ENCODE peak calls at places on chromosomes 6 and 20, in four cellular contexts. A is suprapubic skin, P is spleen, D is IMR-90. L is an unnamed sample.

GRCh38 chr20:19670829-19671228 is 87.2 kb upstream of the RIN2 start:
- DNase-seq in A (no peak), P (no peak), D (no peak), L (no peak)

GRCh38 chr20:45704969-45705637 is at the start of gene WFDC10B:
- DNase-seq in A (no peak), P (no peak), D (no peak), L (no peak)

GRCh38 chr20:3309226-3309625 is 70.2 kb upstream of the SLC4A11 start:
- DNase-seq in A (no peak), P (no peak), D (no peak), L (no peak)

GRCh38 chr6:159098636-159099106 is 53.9 kb upstream of the TAGAP start:
- DNase-seq in A (no peak), P (peak), D (no peak), L (no peak)

GRCh38 chr6:15901141-15902115 is 227.5 kb upstream of the MYLIP start:
- DNase-seq in A (no peak), P (no peak), D (no peak), L (peak)

GRCh38 chr6:13733178-13733851 is 21.7 kb upstream of the RANBP9 start:
- DNase-seq in A (no peak), P (no peak), D (peak), L (no peak)

GRCh38 chr6:126054802-126055201 is 68.5 kb downstream of the TRMT11 start:
- DNase-seq in A (no peak), P (no peak), D (no peak), L (no peak)

GRCh38 chr20:23995905-23996666 is 7.5 kb upstream of the GGTLC1 start:
- DNase-seq in A (no peak), P (no peak), D (peak), L (peak)

GRCh38 chr6:125094563-125094962 is 59.0 kb upstream of the TPD52L1 start:
- DNase-seq in A (no peak), P (no peak), D (peak), L (no peak)

GRCh38 chr6:106858653-106859092 is 115.9 kb downstream of the CD24 start:
- DNase-seq in A (no peak), P (no peak), D (peak), L (no peak)

GRCh38 chr6:154928325-154928922 is 66.7 kb upstream of the TIAM2 start:
- DNase-seq in A (peak), P (no peak), D (peak), L (peak)

GRCh38 chr20:32984196-32984595 is 20.0 kb downstream of the SUN5 start:
- DNase-seq in A (no peak), P (peak), D (no peak), L (no peak)

GRCh38 chr6:119183457-119183856 is 105.0 kb upstream of the FAM184A start:
- DNase-seq in A (no peak), P (no peak), D (no peak), L (no peak)

GRCh38 chr6:11675610-11676009 is 103.0 kb downstream of the ADTRP start:
- DNase-seq in A (no peak), P (no peak), D (no peak), L (no peak)

GRCh38 chr6:13766201-13766634 is 48.1 kb downstream of the MCUR1 start:
- DNase-seq in A (peak), P (no peak), D (peak), L (no peak)

GRCh38 chr6:135402311-135402710 is 95.2 kb downstream of the AHI1 start:
- DNase-seq in A (no peak), P (no peak), D (no peak), L (no peak)

GRCh38 chr6:111551521-111552231 is 54.0 kb downstream of the TRAF3IP2 start:
- DNase-seq in A (no peak), P (no peak), D (no peak), L (no peak)

GRCh38 chr6:81950877-81951276 is 198.4 kb upstream of the TENT5A start:
- DNase-seq in A (no peak), P (no peak), D (peak), L (no peak)

GRCh38 chr6:133396630-133397335 is 155.6 kb downstream of the EYA4 start:
- DNase-seq in A (no peak), P (no peak), D (peak), L (no peak)

GRCh38 chr6:137165375-137166246 is 7.8 kb downstream of the IL22RA2 start:
- DNase-seq in A (no peak), P (peak), D (no peak), L (peak)

GRCh38 chr6:147287869-147288271 is 83.7 kb downstream of the STXBP5 start:
- DNase-seq in A (no peak), P (no peak), D (peak), L (no peak)

GRCh38 chr6:5904527-5904926 is 102.2 kb downstream of the NRN1 start:
- DNase-seq in A (no peak), P (no peak), D (no peak), L (no peak)

GRCh38 chr6:111739257-111739696 is 133.6 kb upstream of the TRAF3IP2 start:
- DNase-seq in A (no peak), P (peak), D (no peak), L (no peak)

GRCh38 chr6:33965766-33966165 is 162.0 kb upstream of the MLN start:
- DNase-seq in A (no peak), P (peak), D (no peak), L (no peak)

GRCh38 chr20:41900292-41900691 is 282.1 kb upstream of the CHD6 start:
- DNase-seq in A (no peak), P (no peak), D (no peak), L (no peak)

GRCh38 chr6:52876056-52876787 is 33.3 kb downstream of the GSTA3 start:
- DNase-seq in A (no peak), P (no peak), D (peak), L (no peak)

GRCh38 chr20:51511861-51512619 is 30.5 kb downstream of the NFATC2 start:
- DNase-seq in A (no peak), P (peak), D (no peak), L (no peak)

GRCh38 chr20:1392693-1393506 is at the start of gene FKBP1A:
- DNase-seq in A (peak), P (peak), D (peak), L (peak)
- TF ChIP-seq CTCF in A (peak), P (peak), D (peak), L (no peak)

GRCh38 chr6:44698602-44699001 is 311.1 kb downstream of the CDC5L start:
- DNase-seq in A (no peak), P (no peak), D (no peak), L (no peak)

GRCh38 chr6:44699082-44699481 is 311.6 kb downstream of the CDC5L start:
- DNase-seq in A (no peak), P (no peak), D (no peak), L (no peak)

GRCh38 chr6:44696099-44696498 is 308.6 kb downstream of the CDC5L start:
- DNase-seq in A (no peak), P (no peak), D (peak), L (no peak)

GRCh38 chr6:44696686-44697085 is 309.2 kb downstream of the CDC5L start:
- DNase-seq in A (no peak), P (no peak), D (no peak), L (no peak)

GRCh38 chr6:44697333-44697732 is 309.8 kb downstream of the CDC5L start:
- DNase-seq in A (no peak), P (no peak), D (no peak), L (no peak)
- TF ChIP-seq CTCF in A (no peak), P (no peak), D (no peak), L (no peak)

GRCh38 chr6:32085759-32086458 is 23.2 kb downstream of the TNXB start:
- DNase-seq in A (no peak), P (peak), D (no peak), L (peak)
- TF ChIP-seq CTCF in A (no peak), P (no peak), D (no peak), L (no peak)

GRCh38 chr6:37481793-37482192 is 17.9 kb downstream of the CCDC167 start:
- DNase-seq in A (peak), P (no peak), D (no peak), L (no peak)
- TF ChIP-seq CTCF in A (no peak), P (no peak), D (no peak), L (no peak)

DNA sequence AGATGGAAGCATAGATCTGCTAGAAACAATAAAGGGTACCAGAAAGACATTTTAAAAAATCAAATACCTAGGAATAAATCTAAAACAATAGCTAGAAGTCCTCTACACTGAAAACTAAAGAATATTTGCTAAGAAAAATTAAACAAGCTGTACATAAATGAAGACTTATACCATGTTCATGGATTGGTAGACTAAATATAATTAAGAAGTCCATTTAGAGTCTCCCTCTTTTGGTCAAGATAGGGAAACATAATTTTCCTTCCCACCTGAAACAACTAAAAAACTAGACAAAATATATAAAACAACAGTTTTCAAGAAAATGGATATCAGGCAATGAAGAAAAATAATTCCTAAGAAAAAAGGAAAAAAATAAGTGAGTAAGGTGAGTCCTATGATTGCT is 120.0 kb upstream of the TAB2 start:
- DNase-seq in A (no peak), P (no peak), D (no peak), L (no peak)
- TF ChIP-seq CTCF in A (no peak), P (no peak), D (no peak), L (no peak)

L was measured in GM13976.